ENCODE peak calls at places on chromosomes 7 and 10, in five cellular contexts. O, S, E, J and W are unnamed samples.

GRCh38 chr10:80513106-80513505 is 24.6 kb upstream of the SH2D4B start:
- DNase-seq in O (no peak), S (peak; percentile 20), E (no peak), J (no peak), W (no peak)

GRCh38 chr7:132433286-132433685 is 143.0 kb downstream of the PLXNA4 start:
- DNase-seq in O (no peak), S (no peak), E (no peak), J (no peak), W (no peak)

GRCh38 chr10:109616356-109616755 is 307.0 kb downstream of the XPNPEP1 start:
- DNase-seq in O (no peak), S (no peak), E (no peak), J (no peak), W (no peak)

GRCh38 chr10:29243061-29243460 is 45.8 kb upstream of the LYZL1 start:
- DNase-seq in O (no peak), S (no peak), E (no peak), J (no peak), W (no peak)

GRCh38 chr10:12589789-12590188 is 240.4 kb downstream of the CAMK1D start:
- DNase-seq in O (no peak), S (no peak), E (no peak), J (no peak), W (no peak)

GRCh38 chr7:131108212-131108980 is 219.3 kb upstream of the MKLN1 start:
- DNase-seq in O (no peak), S (peak; percentile 82), E (peak; percentile 10), J (no peak), W (no peak)

GRCh38 chr10:24213881-24214280 is 4.9 kb downstream of the KIAA1217 start:
- DNase-seq in O (no peak), S (no peak), E (no peak), J (no peak), W (no peak)

GRCh38 chr7:106514887-106515286 is 146.1 kb downstream of the CCDC71L start:
- DNase-seq in O (no peak), S (no peak), E (no peak), J (no peak), W (no peak)

GRCh38 chr10:89301721-89302445 is at the start of gene IFIT2:
- DNase-seq in O (peak; percentile 47), S (no peak), E (no peak), J (peak; percentile 49), W (peak; percentile 8)

GRCh38 chr10:26384600-26384999 is 53.5 kb upstream of the APBB1IP start:
- DNase-seq in O (no peak), S (no peak), E (no peak), J (no peak), W (no peak)

GRCh38 chr10:67550042-67550441 is 146.0 kb downstream of the CTNNA3 start:
- DNase-seq in O (no peak), S (no peak), E (no peak), J (no peak), W (no peak)

GRCh38 chr10:30759423-30759822 is 129.9 kb upstream of the LYZL2 start:
- DNase-seq in O (no peak), S (no peak), E (no peak), J (no peak), W (no peak)

GRCh38 chr7:18361756-18362155 is 133.8 kb upstream of the HDAC9 start:
- DNase-seq in O (no peak), S (no peak), E (peak; percentile 91), J (no peak), W (peak; percentile 95)

GRCh38 chr10:124126139-124126538 is 32.7 kb upstream of the CHST15 start:
- DNase-seq in O (no peak), S (no peak), E (no peak), J (no peak), W (no peak)

GRCh38 chr7:2504818-2505375 is 14.7 kb upstream of the LFNG start:
- DNase-seq in O (no peak), S (no peak), E (no peak), J (no peak), W (no peak)

DNA sequence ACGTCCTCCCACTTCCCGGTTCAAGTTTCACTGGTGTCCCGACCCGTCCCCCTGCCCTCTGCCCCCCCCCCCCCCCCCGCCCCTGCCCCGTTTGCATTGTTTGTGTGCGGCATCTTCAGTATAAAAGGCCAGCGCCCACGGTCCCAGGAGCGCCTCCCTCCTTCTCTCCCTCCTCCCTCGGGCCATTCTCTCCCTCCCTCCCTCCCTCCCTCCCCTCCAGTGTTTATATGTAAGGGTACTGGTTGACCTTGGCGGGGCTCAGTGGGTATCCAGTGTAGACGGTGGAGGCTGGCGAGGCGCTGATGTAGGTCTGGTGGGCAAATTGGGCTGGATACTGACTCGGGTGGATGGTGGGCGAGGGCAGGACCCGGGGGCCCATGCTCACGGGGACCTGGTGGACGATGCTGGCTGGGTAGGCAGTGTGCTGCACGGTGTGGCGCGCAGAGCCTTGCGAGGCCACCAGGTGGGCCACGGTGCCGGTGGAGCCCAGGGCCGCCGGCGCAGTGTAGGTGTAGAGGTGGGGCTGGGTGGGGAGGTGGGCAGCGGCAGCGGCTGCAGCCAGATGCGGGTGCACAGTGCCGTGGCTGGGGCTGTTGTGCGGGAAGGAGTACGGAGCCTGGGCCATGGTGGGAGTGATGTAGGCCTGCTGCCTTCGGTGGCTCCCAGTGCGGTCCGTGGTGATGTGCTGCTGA is 49.4 kb downstream of the CLEC2L start:
- DNase-seq in O (no peak), S (no peak), E (no peak), J (no peak), W (no peak)
- H3K27ac ChIP-seq in O (no peak overlapping the region), S (no peak overlapping the region), E (no peak overlapping the region), J (no peak overlapping the region), W (no peak overlapping the region)

GRCh38 chr10:110852255-110852896 is 19.4 kb upstream of the PDCD4 start:
- DNase-seq in O (no peak), S (no peak), E (peak; percentile 72), J (no peak), W (peak; percentile 13)
- H3K27ac ChIP-seq in O (peak overlapping the region; percentile 5), S (no peak overlapping the region), E (no peak overlapping the region), J (no peak overlapping the region), W (no peak overlapping the region)

GRCh38 chr10:88095291-88095721 is 231.9 kb downstream of the PTEN start:
- DNase-seq in O (no peak), S (no peak), E (no peak), J (no peak), W (no peak)
- H3K27ac ChIP-seq in O (no peak overlapping the region), S (no peak overlapping the region), E (no peak overlapping the region), J (no peak overlapping the region), W (no peak overlapping the region)

GRCh38 chr7:28626629-28627262 is 214.4 kb downstream of the CREB5 start:
- DNase-seq in O (peak; percentile 28), S (no peak), E (peak; percentile 72), J (no peak), W (peak; percentile 86)

GRCh38 chr7:28627263-28627653 is 214.9 kb downstream of the CREB5 start:
- DNase-seq in O (no peak), S (no peak), E (no peak), J (no peak), W (no peak)

GRCh38 chr7:28629216-28629848 is 217.0 kb downstream of the CREB5 start:
- DNase-seq in O (no peak), S (peak; percentile 71), E (no peak), J (no peak), W (no peak)

GRCh38 chr7:28626191-28626590 is 213.9 kb downstream of the CREB5 start:
- DNase-seq in O (no peak), S (no peak), E (no peak), J (no peak), W (no peak)

DNA sequence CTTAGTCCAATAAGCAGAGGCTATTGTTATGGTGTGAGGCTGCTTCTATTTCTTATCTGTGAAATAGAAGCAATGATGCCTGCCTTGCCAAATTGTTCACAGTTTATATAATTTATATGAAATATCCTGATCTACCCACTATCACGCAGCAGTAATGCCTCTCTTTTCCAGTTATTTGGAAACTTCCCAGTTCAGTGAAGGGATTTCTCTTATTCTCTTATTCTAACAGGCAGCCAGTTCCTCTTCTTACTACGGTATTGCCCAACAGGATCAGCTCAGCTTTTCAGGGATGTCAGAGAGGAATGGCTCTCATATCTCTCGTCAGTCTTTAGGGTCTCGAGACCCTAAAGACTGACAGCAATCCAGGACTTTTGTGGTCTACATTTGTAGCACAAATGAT is 215.6 kb downstream of the CREB5 start:
- DNase-seq in O (no peak), S (no peak), E (no peak), J (no peak), W (no peak)
- H3K27ac ChIP-seq in O (no peak overlapping the region), S (peak overlapping the region; percentile 48), E (no peak overlapping the region), J (no peak overlapping the region), W (no peak overlapping the region)

GRCh38 chr7:148397555-148397954 is 193.0 kb upstream of the C7orf33 start:
- DNase-seq in O (no peak), S (no peak), E (no peak), J (no peak), W (no peak)

GRCh38 chr7:148395292-148395691 is 195.3 kb upstream of the C7orf33 start:
- DNase-seq in O (no peak), S (no peak), E (peak; percentile 33), J (no peak), W (peak; percentile 61)

GRCh38 chr7:148397985-148398384 is 192.6 kb upstream of the C7orf33 start:
- DNase-seq in O (no peak), S (no peak), E (no peak), J (no peak), W (no peak)

GRCh38 chr7:148395990-148396716 is 194.4 kb upstream of the C7orf33 start:
- DNase-seq in O (no peak), S (no peak), E (peak; percentile 81), J (no peak), W (peak; percentile 46)

GRCh38 chr7:148397056-148397455 is 193.5 kb upstream of the C7orf33 start:
- DNase-seq in O (no peak), S (no peak), E (no peak), J (no peak), W (peak; percentile 23)
- H3K27ac ChIP-seq in O (no peak overlapping the region), S (no peak overlapping the region), E (no peak overlapping the region), J (no peak overlapping the region), W (peak overlapping the region; percentile 12)

GRCh38 chr7:101913876-101914275 is 96.5 kb downstream of the CUX1 start:
- DNase-seq in O (no peak), S (no peak), E (no peak), J (no peak), W (no peak)

GRCh38 chr7:101911800-101912705 is 94.6 kb downstream of the CUX1 start:
- DNase-seq in O (no peak), S (peak; percentile 90), E (no peak), J (no peak), W (no peak)

GRCh38 chr7:101912711-101913110 is 95.3 kb downstream of the CUX1 start:
- DNase-seq in O (no peak), S (no peak), E (no peak), J (no peak), W (no peak)

GRCh38 chr7:101913247-101913721 is 95.9 kb downstream of the CUX1 start:
- DNase-seq in O (no peak), S (peak; percentile 50), E (no peak), J (no peak), W (no peak)

GRCh38 chr7:101911011-101911799 is 93.8 kb downstream of the CUX1 start:
- DNase-seq in O (no peak), S (peak; percentile 56), E (no peak), J (no peak), W (no peak)
- H3K27ac ChIP-seq in O (peak overlapping the region; percentile 64), S (peak overlapping the region; percentile 90), E (no peak overlapping the region), J (no peak overlapping the region), W (no peak overlapping the region)